ENCODE peak calls at places on chromosomes 13 and 19, in seven cellular contexts. U is HepG2, F is SK-N-SH, O is K562, L is HCT116, W is H1, H is GM12878. C is an unnamed sample.

GRCh38 chr13:44243198-44243852 is 130.3 kb upstream of the SERP2 start:
- DNase-seq in U (peak), F (peak), O (peak), L (peak), W (peak), H (no peak), C (peak)

GRCh38 chr13:79808475-79808874 is 327.5 kb downstream of the NDFIP2 start:
- DNase-seq in U (no peak), F (no peak), O (no peak), L (no peak), W (no peak), H (no peak), C (no peak)

GRCh38 chr19:18846862-18847515 is 15.2 kb downstream of the UPF1 start:
- DNase-seq in U (peak), F (peak), O (no peak), L (no peak), W (peak), H (no peak), C (peak)

GRCh38 chr13:73303858-73304257 is 245.1 kb downstream of the KLF5 start:
- DNase-seq in U (no peak), F (no peak), O (no peak), L (no peak), W (no peak), H (no peak), C (no peak)

GRCh38 chr19:34712606-34713261 is 21.3 kb upstream of the ZNF181 start:
- DNase-seq in U (peak), F (peak), O (peak), L (peak), W (peak), H (peak), C (peak)

GRCh38 chr19:42563352-42564210 is 31.1 kb downstream of the CEACAM8 start:
- DNase-seq in U (peak), F (peak), O (peak), L (peak), W (no peak), H (no peak), C (no peak)

GRCh38 chr19:30116984-30117555 is 175.0 kb downstream of the URI1 start:
- DNase-seq in U (no peak), F (no peak), O (no peak), L (no peak), W (no peak), H (no peak), C (no peak)

GRCh38 chr19:3186377-3186688 is 603 bp downstream of the NCLN start:
- DNase-seq in U (no peak), F (peak), O (no peak), L (no peak), W (no peak), H (no peak), C (no peak)

GRCh38 chr13:29513981-29514719 is 81.3 kb downstream of the SLC7A1 start:
- DNase-seq in U (no peak), F (no peak), O (no peak), L (no peak), W (no peak), H (no peak), C (no peak)

GRCh38 chr19:29285878-29286277 is 72.9 kb upstream of the UQCRFS1 start:
- DNase-seq in U (no peak), F (peak), O (peak), L (no peak), W (peak), H (no peak), C (peak)

GRCh38 chr19:29817316-29817715 is 5.5 kb downstream of the CCNE1 start:
- DNase-seq in U (no peak), F (no peak), O (no peak), L (no peak), W (no peak), H (no peak), C (no peak)

GRCh38 chr13:50123862-50124535 is 108.8 kb downstream of the KCNRG start:
- DNase-seq in U (peak), F (no peak), O (peak), L (peak), W (peak), H (no peak), C (no peak)

GRCh38 chr19:56839665-56840451 is 668 bp downstream of the PEG3 start:
- DNase-seq in U (peak), F (peak), O (no peak), L (no peak), W (no peak), H (no peak), C (peak)

GRCh38 chr19:14410054-14410774 is 8.9 kb downstream of the DDX39A start:
- DNase-seq in U (no peak), F (no peak), O (peak), L (no peak), W (no peak), H (no peak), C (no peak)

GRCh38 chr13:32135655-32136054 is 104.1 kb downstream of the FRY start:
- DNase-seq in U (no peak), F (no peak), O (no peak), L (no peak), W (no peak), H (no peak), C (no peak)

GRCh38 chr13:101845501-101846012 is 393.1 kb downstream of the ITGBL1 start:
- DNase-seq in U (peak), F (no peak), O (no peak), L (no peak), W (no peak), H (no peak), C (no peak)

GRCh38 chr19:18848860-18849661 is 17.3 kb downstream of the UPF1 start:
- DNase-seq in U (no peak), F (peak), O (no peak), L (no peak), W (no peak), H (no peak), C (no peak)

GRCh38 chr13:78638216-78638615 is 20.7 kb downstream of the OBI1 start:
- DNase-seq in U (no peak), F (no peak), O (no peak), L (no peak), W (no peak), H (no peak), C (no peak)

GRCh38 chr13:49791753-49792549 is 531 bp downstream of the KPNA3 start:
- DNase-seq in U (no peak), F (no peak), O (peak), L (no peak), W (peak), H (no peak), C (peak)

GRCh38 chr13:113625965-113626661 is 31.9 kb downstream of the ATP4B start:
- DNase-seq in U (no peak), F (no peak), O (no peak), L (no peak), W (no peak), H (no peak), C (no peak)

GRCh38 chr19:46271488-46272197 is 25.2 kb upstream of the HIF3A start:
- DNase-seq in U (no peak), F (no peak), O (no peak), L (no peak), W (no peak), H (no peak), C (no peak)

GRCh38 chr13:67725999-67726398 is 495.9 kb upstream of the PCDH9 start:
- DNase-seq in U (no peak), F (no peak), O (no peak), L (no peak), W (no peak), H (no peak), C (no peak)

GRCh38 chr19:2607712-2608601 is 94.5 kb downstream of the GNG7 start:
- DNase-seq in U (no peak), F (no peak), O (no peak), L (no peak), W (no peak), H (peak), C (no peak)

GRCh38 chr13:110309661-110310524 is 2.8 kb downstream of the COL4A2 start:
- DNase-seq in U (no peak), F (no peak), O (no peak), L (no peak), W (no peak), H (no peak), C (no peak)

GRCh38 chr13:110309159-110309476 is 2.0 kb downstream of the COL4A2 start:
- DNase-seq in U (no peak), F (no peak), O (no peak), L (no peak), W (no peak), H (no peak), C (no peak)

GRCh38 chr13:110307697-110308376 is 753 bp downstream of the COL4A2 start:
- DNase-seq in U (no peak), F (no peak), O (no peak), L (no peak), W (peak), H (no peak), C (no peak)

GRCh38 chr13:110306960-110307696 is at the start of the genes COL4A1 and COL4A2:
- DNase-seq in U (no peak), F (peak), O (no peak), L (no peak), W (no peak), H (no peak), C (peak)

DNA sequence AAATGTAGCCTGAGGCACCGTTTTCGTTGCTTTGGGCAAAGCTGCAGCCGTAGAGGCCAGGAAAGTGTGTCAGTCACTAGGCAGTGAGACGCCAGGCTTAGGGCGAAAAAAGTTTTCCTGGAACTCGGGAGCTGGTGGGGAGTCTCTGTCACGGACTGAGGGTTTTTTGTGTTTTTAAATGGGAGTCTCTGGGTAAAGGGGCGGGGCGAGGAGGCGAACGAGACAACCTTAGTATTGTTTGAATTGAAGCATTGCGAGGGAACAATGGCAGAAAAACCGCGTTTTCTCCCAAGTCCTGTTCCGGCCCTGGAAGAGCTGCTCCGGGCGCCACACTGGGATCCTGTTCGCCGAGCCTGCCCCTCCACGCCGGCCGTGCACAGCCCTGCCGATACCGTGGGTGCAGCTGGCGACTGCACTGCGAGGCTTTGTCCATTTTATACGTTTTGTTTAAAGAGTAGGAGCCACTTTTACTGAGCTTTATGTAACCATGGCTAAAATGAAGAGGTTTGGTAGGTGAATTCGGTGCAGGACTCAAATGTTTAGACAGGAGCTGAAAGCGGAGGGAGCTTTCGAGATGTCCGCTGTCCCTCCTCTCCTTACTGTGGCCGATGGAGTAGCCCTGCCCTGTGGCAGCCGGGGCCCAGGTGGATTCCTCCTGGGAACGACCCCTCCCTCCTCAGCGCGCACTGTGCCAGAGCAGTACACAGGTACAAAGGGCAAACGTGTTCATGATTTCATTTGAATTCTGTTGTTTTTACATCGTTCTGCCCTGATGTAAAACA is 1.5 kb downstream of the COL4A2 start:
- DNase-seq in U (no peak), F (peak), O (no peak), L (no peak), W (peak), H (no peak), C (no peak)
- TF ChIP-seq YY1 in U (no peak), F (no peak), O (no peak), L (no peak), W (no peak), H (no peak), C (no peak)

GRCh38 chr13:40787062-40787461 is 2.3 kb upstream of the SLC25A15 start:
- DNase-seq in U (no peak), F (no peak), O (no peak), L (no peak), W (no peak), H (no peak), C (no peak)
- TF ChIP-seq YY1 in U (no peak), F (no peak), O (no peak), L (no peak), W (no peak), H (no peak), C (no peak)

GRCh38 chr19:7861619-7862412 is 12.4 kb downstream of the PRR36 start:
- DNase-seq in U (no peak), F (no peak), O (no peak), L (no peak), W (no peak), H (no peak), C (no peak)
- TF ChIP-seq YY1 in U (no peak), F (no peak), O (no peak), L (no peak), W (no peak), H (no peak), C (no peak)

GRCh38 chr19:51020988-51021651 is 1.6 kb upstream of the KLK10 start:
- DNase-seq in U (peak), F (peak), O (peak), L (no peak), W (no peak), H (no peak), C (no peak)
- TF ChIP-seq YY1 in U (no peak), F (no peak), O (no peak), L (no peak), W (no peak), H (no peak), C (no peak)

C was measured in NT2/D1.